ENCODE peak calls at places on chromosomes 2 and 18, in seven cellular contexts. Y is PC-9, T is GM23248, Z is PC-3, F is neural progenitor cell, M is GM23338, Q is SK-N-SH. C is an unnamed sample. For H3F3A, the result is how much of the 10 kb centered on the place peaks cover.

GRCh38 chr18:32907656-32908441 is 135.0 kb upstream of the KLHL14 start:
- DNase-seq in Z (no peak), M (no peak), Q (no peak), Y (no peak), F (no peak), T (no peak), C (no peak)

GRCh38 chr2:96549967-96550786 is 13.6 kb downstream of the ARID5A start:
- DNase-seq in F (peak), Q (peak), M (peak), Y (peak), T (peak), Z (peak), C (no peak)

GRCh38 chr2:54176577-54176976 is 61.2 kb downstream of the ACYP2 start:
- DNase-seq in Z (peak), T (peak), Q (peak), Y (peak), F (no peak), M (peak), C (no peak)

GRCh38 chr2:53865264-53865663 is 5.5 kb upstream of the GPR75 start:
- DNase-seq in F (no peak), Q (no peak), M (no peak), Z (no peak), T (peak), Y (peak), C (no peak)

GRCh38 chr18:58109251-58109650 is 65.2 kb downstream of the NEDD4L start:
- DNase-seq in Z (no peak), T (no peak), Y (no peak), F (no peak), Q (no peak), M (no peak), C (no peak)

GRCh38 chr2:118940486-118941120 is 1.4 kb upstream of the MARCO start:
- DNase-seq in T (no peak), F (no peak), Y (no peak), Z (no peak), Q (no peak), M (no peak), C (no peak)

GRCh38 chr2:69221960-69222751 is 164.9 kb downstream of the GFPT1 start:
- DNase-seq in T (peak), Y (no peak), Z (no peak), M (no peak), Q (no peak), F (no peak), C (no peak)

GRCh38 chr18:73895701-73896100 is 251.9 kb downstream of the FBXO15 start:
- DNase-seq in Y (peak), T (no peak), Z (peak), Q (no peak), M (peak), F (no peak), C (no peak)

GRCh38 chr2:17748745-17749144 is 4.9 kb downstream of the SMC6 start:
- DNase-seq in Y (no peak), M (peak), Z (no peak), F (no peak), T (no peak), Q (no peak), C (no peak)

GRCh38 chr18:8616026-8616401 is 6.8 kb downstream of the RAB12 start:
- DNase-seq in Q (no peak), M (no peak), F (no peak), T (peak), Y (peak), Z (peak), C (no peak)

GRCh38 chr18:66393463-66393862 is 210.4 kb downstream of the CDH19 start:
- DNase-seq in Q (no peak), M (peak), T (no peak), Y (no peak), Z (no peak), F (no peak), C (no peak)

GRCh38 chr2:183010112-183010511 is 28.1 kb downstream of the NCKAP1 start:
- DNase-seq in F (peak), Z (peak), Y (no peak), T (peak), Q (no peak), M (peak), C (no peak)

GRCh38 chr2:231941673-231942072 is 15.5 kb upstream of the NPPC start:
- DNase-seq in T (no peak), M (no peak), F (no peak), Q (no peak), Z (no peak), Y (no peak), C (no peak)

GRCh38 chr2:37771600-37772088 is 100.2 kb upstream of the CDC42EP3 start:
- DNase-seq in T (peak), F (no peak), Q (no peak), M (no peak), Y (no peak), Z (peak), C (no peak)

GRCh38 chr2:173872714-173873113 is 92.5 kb downstream of the SP3 start:
- DNase-seq in Q (no peak), Y (peak), M (no peak), T (no peak), Z (peak), F (no peak), C (no peak)

GRCh38 chr2:129741165-129741564 is 238.3 kb upstream of the RAB6C start:
- DNase-seq in Z (no peak), T (no peak), M (no peak), Q (no peak), F (no peak), Y (no peak), C (no peak)

GRCh38 chr2:204453730-204454167 is 91.5 kb upstream of the PARD3B start:
- DNase-seq in Q (peak), Z (no peak), M (peak), T (peak), F (peak), Y (no peak), C (no peak)

GRCh38 chr2:71505086-71505769 is 51.9 kb downstream of the DYSF start:
- DNase-seq in T (no peak), Q (peak), F (no peak), M (no peak), Z (no peak), Y (no peak), C (no peak)

GRCh38 chr2:139478191-139478914 is 698.2 kb upstream of the NXPH2 start:
- DNase-seq in Z (peak), Y (no peak), M (no peak), F (no peak), Q (no peak), T (peak), C (no peak)

GRCh38 chr2:189982777-189983394 is 79.6 kb downstream of the MSTN start:
- DNase-seq in Q (peak), Z (peak), F (peak), T (peak), Y (no peak), M (peak), C (peak)

GRCh38 chr2:240435457-240435954 is at the start of gene GPC1:
- DNase-seq in T (peak), F (peak), Q (peak), M (peak), Y (no peak), Z (peak), C (peak)

GRCh38 chr2:239370876-239371725 is 29.7 kb downstream of the HDAC4 start:
- DNase-seq in Y (no peak), Q (no peak), M (no peak), F (no peak), Z (no peak), T (no peak), C (no peak)

GRCh38 chr18:78793313-78793712 is 186.3 kb upstream of the SALL3 start:
- DNase-seq in M (no peak), Z (no peak), F (no peak), Q (no peak), T (no peak), Y (no peak), C (no peak)

GRCh38 chr2:66577331-66578041 is 142.6 kb downstream of the MEIS1 start:
- DNase-seq in F (peak), M (peak), Y (peak), Z (no peak), Q (no peak), T (no peak), C (no peak)

DNA sequence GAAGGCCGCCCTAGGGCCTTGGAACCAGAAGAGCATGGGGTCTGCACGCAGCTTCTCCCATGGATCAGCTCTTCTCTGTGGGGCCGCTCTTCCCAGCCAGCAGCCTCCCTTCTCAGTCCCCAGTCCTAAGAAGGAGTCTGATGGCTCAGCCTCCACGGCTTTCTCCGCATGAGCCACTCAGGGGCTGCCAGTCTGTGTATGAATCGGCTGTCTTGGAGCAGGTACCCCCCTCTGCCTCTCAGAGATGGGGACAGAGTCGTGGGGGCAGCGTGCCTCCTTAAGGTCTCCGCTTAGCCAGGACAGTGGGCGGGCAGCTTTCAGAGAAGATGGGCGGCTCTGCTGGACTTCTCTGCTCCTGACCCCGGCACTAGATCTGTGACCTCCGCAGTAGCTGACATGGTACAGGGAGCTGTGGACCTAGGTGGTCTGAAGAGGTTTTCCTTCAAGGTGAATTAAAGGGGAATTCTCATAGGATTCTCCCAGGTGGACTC is 21.6 kb downstream of the INPP5D start:
- DNase-seq in Z (no peak), Q (no peak), F (no peak), T (no peak), M (no peak), Y (no peak), C (no peak)
- H3F3A ChIP-seq in Z (under half), Q (under half), F (under half), T (under half), M (under half), Y (under half), C (under half)

DNA sequence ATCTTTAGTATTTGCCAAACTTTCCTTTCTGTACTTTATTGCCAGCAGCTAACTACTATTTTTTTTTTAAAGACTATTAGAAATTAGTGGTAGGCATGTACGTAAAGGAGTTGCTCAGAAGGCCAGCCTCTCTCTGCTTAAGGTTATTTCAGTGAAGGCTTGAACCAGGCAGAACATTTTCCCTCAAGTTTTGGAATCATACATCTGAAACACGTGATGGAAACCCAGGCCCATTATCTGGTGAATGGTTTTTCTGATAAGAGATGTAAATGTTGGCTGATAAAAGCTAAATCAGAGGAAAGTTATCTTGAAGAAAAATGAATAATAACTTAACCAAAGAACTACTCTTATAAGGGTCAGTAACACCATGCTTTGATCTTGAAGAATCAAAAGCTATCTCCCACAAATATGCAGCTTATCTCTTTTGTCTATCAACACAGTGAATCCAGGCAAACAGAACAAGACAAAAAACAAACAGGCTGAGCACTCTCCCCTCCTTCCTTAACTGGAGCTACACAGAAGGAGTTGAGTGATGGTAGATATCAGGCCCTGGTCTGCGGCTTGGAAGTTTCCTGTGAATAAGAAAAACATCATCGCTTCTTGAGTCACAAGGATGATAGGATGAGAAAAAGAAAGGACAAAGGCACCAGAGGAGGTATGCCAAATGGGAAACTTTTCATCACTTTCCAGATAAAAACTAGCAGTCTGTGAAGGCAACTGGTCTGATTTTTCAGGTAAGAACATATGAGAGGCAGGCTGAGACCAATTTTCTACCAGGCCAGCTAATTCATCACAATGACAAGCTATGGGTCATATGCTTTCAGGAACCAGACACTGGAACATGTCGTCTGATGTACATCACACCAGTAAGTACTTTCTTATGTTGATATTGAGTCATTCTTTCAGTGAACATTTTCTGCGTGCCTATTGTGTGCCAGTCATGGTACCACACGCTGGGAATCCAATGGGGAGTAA is 88.4 kb upstream of the STK17B start:
- DNase-seq in M (no peak), F (no peak), Q (no peak), Z (peak), T (peak), Y (no peak), C (no peak)
- H3F3A ChIP-seq in M (under half), F (under half), Q (half or more), Z (under half), T (under half), Y (under half), C (under half)

DNA sequence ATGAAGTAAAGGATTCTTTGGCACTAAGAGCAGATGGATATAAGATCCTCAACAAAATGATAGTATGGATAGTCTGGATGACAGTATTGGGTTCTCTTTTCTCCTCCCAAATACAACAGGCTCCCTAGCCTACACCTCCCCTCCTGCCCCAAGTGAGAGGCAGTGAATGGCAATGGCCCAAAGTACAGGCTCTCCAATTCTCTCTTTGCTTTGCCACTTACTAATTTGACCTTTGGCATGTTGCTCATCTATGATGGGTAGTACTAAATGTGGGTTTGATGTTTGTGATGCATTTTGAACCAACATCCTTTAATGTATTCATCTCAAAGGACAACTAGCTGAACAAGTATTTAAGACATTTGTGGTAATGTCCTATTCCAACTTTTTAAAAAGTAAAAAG is 65.9 kb downstream of the EIF5B start:
- DNase-seq in M (no peak), Y (no peak), F (no peak), T (peak), Q (no peak), Z (peak), C (no peak)
- H3F3A ChIP-seq in M (under half), Y (under half), F (under half), T (half or more), Q (under half), Z (under half), C (under half)

DNA sequence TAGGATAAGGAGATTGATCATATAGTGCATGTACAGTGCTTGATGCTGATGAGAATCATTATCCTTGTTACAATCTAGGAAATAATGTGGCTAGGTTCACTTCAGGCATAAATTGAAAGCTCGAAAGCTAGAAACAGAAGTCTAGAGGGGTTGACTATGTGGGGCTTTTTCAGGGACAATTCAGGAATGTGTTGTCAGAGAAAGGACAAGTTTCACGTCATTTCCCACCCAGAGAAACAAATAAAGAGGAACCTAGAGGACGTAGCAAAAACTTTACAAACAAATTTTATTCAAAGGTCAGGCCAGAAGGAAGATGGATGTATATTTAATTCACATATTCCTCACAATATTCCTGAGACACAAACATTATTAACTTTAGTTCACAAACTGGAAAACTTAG is 7.6 kb downstream of the CYRIA start:
- DNase-seq in Z (no peak), M (no peak), Y (no peak), Q (no peak), T (no peak), F (no peak), C (no peak)
- H3F3A ChIP-seq in Z (under half), M (under half), Y (under half), Q (under half), T (under half), F (under half), C (under half)

DNA sequence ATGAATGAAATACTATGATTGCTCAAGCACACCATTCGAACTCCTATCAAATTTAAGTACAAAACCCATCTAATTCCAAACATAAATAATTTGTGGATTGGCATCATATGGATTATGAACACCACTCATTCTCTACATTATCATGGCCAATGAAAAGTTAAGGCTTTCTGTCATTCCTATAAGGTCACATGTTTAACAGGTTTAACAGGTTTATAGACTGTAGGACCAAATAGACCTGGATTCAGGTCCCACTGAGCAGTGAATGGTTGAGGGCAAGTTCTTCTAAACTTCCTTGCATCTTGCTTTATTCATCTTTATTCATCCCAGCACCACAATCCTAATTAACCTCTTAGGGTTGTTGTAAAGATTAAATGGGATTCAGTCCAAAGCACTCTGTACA is 33.4 kb downstream of the FBXO36 start:
- DNase-seq in Z (peak), M (peak), T (no peak), Y (no peak), Q (no peak), F (no peak), C (no peak)
- H3F3A ChIP-seq in Z (under half), M (under half), T (under half), Y (under half), Q (under half), F (under half), C (under half)

DNA sequence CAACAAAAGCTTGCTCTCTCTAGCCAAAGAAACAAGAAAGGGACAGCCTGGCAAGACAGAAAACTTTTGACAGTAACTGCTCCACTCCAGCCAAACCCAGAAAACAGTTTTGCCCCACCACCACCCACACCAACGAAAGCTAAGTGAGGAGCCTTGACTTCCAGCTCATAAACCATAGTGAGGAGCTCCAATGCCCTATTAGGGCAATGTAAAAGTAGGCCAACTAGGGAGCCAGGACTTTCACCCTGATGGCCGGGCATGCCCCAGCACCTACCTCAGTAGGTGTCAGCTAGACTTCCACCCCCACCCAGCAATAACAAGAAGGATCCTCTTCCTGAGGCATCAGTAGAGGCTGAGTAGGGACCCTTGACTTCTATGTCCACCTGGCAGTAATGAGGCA is 35.4 kb downstream of the PELI1 start:
- DNase-seq in Y (no peak), Q (no peak), M (no peak), F (no peak), T (no peak), Z (no peak), C (no peak)
- H3F3A ChIP-seq in Y (under half), Q (under half), M (under half), F (under half), T (under half), Z (under half), C (under half)

GRCh38 chr2:218892693-218893348 is 12.2 kb downstream of the WNT10A start:
- DNase-seq in F (peak), Y (peak), Q (peak), T (peak), Z (peak), M (peak), C (peak)
- H3F3A ChIP-seq in F (under half), Y (under half), Q (under half), T (under half), Z (under half), M (under half), C (under half)

GRCh38 chr2:13662055-13662454 is 945.3 kb downstream of the TRIB2 start:
- DNase-seq in Y (no peak), Q (no peak), T (peak), M (no peak), Z (peak), F (no peak), C (no peak)
- H3F3A ChIP-seq in Y (under half), Q (under half), T (under half), M (under half), Z (under half), F (under half), C (under half)

GRCh38 chr18:63135101-63135500 is 184.5 kb downstream of the BCL2 start:
- DNase-seq in T (no peak), Y (no peak), M (no peak), Q (no peak), F (no peak), Z (no peak), C (no peak)
- H3F3A ChIP-seq in T (under half), Y (under half), M (under half), Q (under half), F (under half), Z (under half), C (under half)

GRCh38 chr2:196131949-196132925 is 39.1 kb downstream of the STK17B start:
- DNase-seq in M (peak), Q (no peak), F (peak), Y (no peak), Z (no peak), T (peak), C (peak)
- H3F3A ChIP-seq in M (under half), Q (under half), F (under half), Y (under half), Z (under half), T (under half), C (under half)

C was measured in MM.1S.